ENCODE peak calls at places on chromosomes 1 and 21, in five cellular contexts. One of them, this sample, is unnamed.

GRCh38 chr1:42941640-42942330 is 16.9 kb downstream of the SLC2A1 start:
- DNase-seq in K562: peak; percentile 93
- DNase-seq in HepG2: no peak
- DNase-seq in SK-N-SH: no peak
- DNase-seq in GM12878: no peak
- DNase-seq in this sample: no peak

GRCh38 chr1:1162597-1163537 is 10.8 kb upstream of the TTLL10 start:
- DNase-seq in K562: no peak
- DNase-seq in HepG2: no peak
- DNase-seq in SK-N-SH: no peak
- DNase-seq in GM12878: no peak
- DNase-seq in this sample: no peak

GRCh38 chr1:203465146-203465798 is 10.3 kb upstream of the PRELP start:
- DNase-seq in K562: no peak
- DNase-seq in HepG2: no peak
- DNase-seq in SK-N-SH: no peak
- DNase-seq in GM12878: no peak
- DNase-seq in this sample: no peak

GRCh38 chr1:29736582-29737188 is 500.4 kb downstream of the PTPRU start:
- DNase-seq in K562: peak; percentile 70
- DNase-seq in HepG2: peak; percentile 20
- DNase-seq in SK-N-SH: no peak
- DNase-seq in GM12878: no peak
- DNase-seq in this sample: peak; percentile 4

GRCh38 chr1:47147047-47147785 is 10.0 kb downstream of the CYP4A22 start:
- DNase-seq in K562: no peak
- DNase-seq in HepG2: no peak
- DNase-seq in SK-N-SH: no peak
- DNase-seq in GM12878: no peak
- DNase-seq in this sample: no peak

GRCh38 chr1:206012086-206012859 is 9.1 kb upstream of the RAB7B start:
- DNase-seq in K562: peak; percentile 56
- DNase-seq in HepG2: peak; percentile 29
- DNase-seq in SK-N-SH: no peak
- DNase-seq in GM12878: peak; percentile 66
- DNase-seq in this sample: peak; percentile 83

GRCh38 chr1:16975838-16976237 is 4.6 kb downstream of the MFAP2 start:
- DNase-seq in K562: no peak
- DNase-seq in HepG2: no peak
- DNase-seq in SK-N-SH: no peak
- DNase-seq in GM12878: no peak
- DNase-seq in this sample: no peak

GRCh38 chr1:44327679-44328491 is 27.2 kb downstream of the ERI3 start:
- DNase-seq in K562: peak; percentile 23
- DNase-seq in HepG2: peak; percentile 86
- DNase-seq in SK-N-SH: peak; percentile 71
- DNase-seq in GM12878: no peak
- DNase-seq in this sample: no peak

GRCh38 chr1:204826970-204827369 is 43.7 kb upstream of the NFASC start:
- DNase-seq in K562: peak; percentile 65
- DNase-seq in HepG2: peak; percentile 27
- DNase-seq in SK-N-SH: no peak
- DNase-seq in GM12878: no peak
- DNase-seq in this sample: no peak

GRCh38 chr1:220733090-220733569 is 15.0 kb upstream of the MTARC2 start:
- DNase-seq in K562: peak; percentile 80
- DNase-seq in HepG2: peak; percentile 77
- DNase-seq in SK-N-SH: peak; percentile 84
- DNase-seq in GM12878: peak; percentile 13
- DNase-seq in this sample: peak; percentile 86

GRCh38 chr1:2604156-2604853 is 17.7 kb downstream of the PRXL2B start:
- DNase-seq in K562: no peak
- DNase-seq in HepG2: no peak
- DNase-seq in SK-N-SH: peak; percentile 19
- DNase-seq in GM12878: no peak
- DNase-seq in this sample: no peak

GRCh38 chr1:108119500-108119899 is 80.6 kb downstream of the SLC25A24 start:
- DNase-seq in K562: no peak
- DNase-seq in HepG2: no peak
- DNase-seq in SK-N-SH: no peak
- DNase-seq in GM12878: no peak
- DNase-seq in this sample: no peak

GRCh38 chr1:165696625-165697100 is 1.7 kb downstream of the ALDH9A1 start:
- DNase-seq in K562: peak; percentile 21
- DNase-seq in HepG2: no peak
- DNase-seq in SK-N-SH: no peak
- DNase-seq in GM12878: no peak
- DNase-seq in this sample: no peak

GRCh38 chr1:223186800-223187199 is 43.8 kb upstream of the TLR5 start:
- DNase-seq in K562: no peak
- DNase-seq in HepG2: no peak
- DNase-seq in SK-N-SH: no peak
- DNase-seq in GM12878: no peak
- DNase-seq in this sample: no peak

GRCh38 chr1:42933060-42933586 is 25.5 kb downstream of the SLC2A1 start:
- DNase-seq in K562: no peak
- DNase-seq in HepG2: no peak
- DNase-seq in SK-N-SH: no peak
- DNase-seq in GM12878: no peak
- DNase-seq in this sample: no peak

GRCh38 chr1:33815061-33815460 is 48.8 kb upstream of the HMGB4 start:
- DNase-seq in K562: no peak
- DNase-seq in HepG2: no peak
- DNase-seq in SK-N-SH: no peak
- DNase-seq in GM12878: no peak
- DNase-seq in this sample: no peak

GRCh38 chr1:189790335-189790734 is 687.3 kb downstream of the BRINP3 start:
- DNase-seq in K562: no peak
- DNase-seq in HepG2: no peak
- DNase-seq in SK-N-SH: no peak
- DNase-seq in GM12878: no peak
- DNase-seq in this sample: no peak

GRCh38 chr1:107056426-107057196 is at the start of gene PRMT6:
- DNase-seq in K562: peak; percentile 91
- DNase-seq in HepG2: peak; percentile 64
- DNase-seq in SK-N-SH: peak; percentile 88
- DNase-seq in GM12878: peak; percentile 25
- DNase-seq in this sample: peak; percentile 37

DNA sequence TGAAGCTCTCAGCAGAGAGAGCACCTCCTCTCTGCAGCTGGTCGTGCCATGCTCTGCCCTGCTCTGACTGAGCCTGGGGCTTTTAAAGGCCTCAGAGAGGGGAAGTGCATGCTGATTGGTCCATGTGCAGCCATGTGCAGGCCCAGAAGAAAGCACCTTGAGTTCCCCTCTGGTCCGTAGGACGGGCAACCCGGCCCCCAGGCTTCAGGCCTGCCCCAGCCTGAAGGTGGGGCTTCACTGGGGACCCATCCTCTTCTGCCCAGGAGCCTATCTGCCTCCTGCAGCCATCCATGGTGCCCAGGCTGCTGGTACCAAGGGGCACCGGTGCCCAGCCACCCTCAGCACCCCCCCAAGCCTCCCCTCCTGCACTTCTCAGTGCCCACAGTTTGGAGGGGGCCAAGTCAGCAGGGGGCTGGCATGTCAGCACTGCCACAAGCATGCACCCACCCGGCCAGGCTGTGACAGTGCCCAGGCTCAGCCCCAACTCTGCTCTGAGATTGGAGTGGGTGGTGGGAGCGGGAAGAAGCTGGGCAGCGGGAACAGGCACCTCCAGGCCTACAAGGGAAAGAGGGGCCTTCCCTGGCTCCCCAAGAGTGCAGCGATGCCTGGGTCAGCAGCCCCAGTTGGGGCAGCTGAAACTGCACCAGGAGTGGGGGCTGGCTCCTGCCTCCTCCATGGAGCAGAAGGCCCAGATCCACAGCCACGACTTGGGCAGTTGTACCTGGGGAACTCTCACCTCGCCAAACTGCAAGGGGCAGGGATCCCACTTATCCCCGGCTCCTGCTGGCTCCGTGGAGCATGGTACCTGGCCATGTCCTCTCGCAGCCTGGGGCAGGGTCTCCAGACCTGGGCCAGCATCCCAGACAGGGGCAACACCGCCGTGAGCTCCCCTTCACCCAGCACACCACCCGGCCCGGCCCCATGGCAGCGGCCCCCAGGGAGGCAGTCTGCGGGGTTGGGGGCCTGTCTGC is 11.6 kb downstream of the COL6A2 start:
- DNase-seq in K562: no peak
- DNase-seq in HepG2: no peak
- DNase-seq in SK-N-SH: peak; percentile 39
- DNase-seq in GM12878: no peak
- DNase-seq in this sample: no peak
- H3K27ac ChIP-seq in K562: no peak overlapping the region
- H3K27ac ChIP-seq in HepG2: no peak overlapping the region
- H3K27ac ChIP-seq in SK-N-SH: no peak overlapping the region
- H3K27ac ChIP-seq in GM12878: no peak overlapping the region
- H3K27ac ChIP-seq in this sample: no peak overlapping the region

GRCh38 chr1:245953876-245954660 is 553.0 kb downstream of the SMYD3 start:
- DNase-seq in K562: no peak
- DNase-seq in HepG2: no peak
- DNase-seq in SK-N-SH: no peak
- DNase-seq in GM12878: peak; percentile 32
- DNase-seq in this sample: no peak
- TF ChIP-seq GABPA in K562: no peak
- TF ChIP-seq GABPA in HepG2: no peak
- TF ChIP-seq GABPA in SK-N-SH: no peak
- TF ChIP-seq GABPA in GM12878: no peak
- TF ChIP-seq GABPA in this sample: no peak

GRCh38 chr1:24382165-24382577 is 31.4 kb downstream of the STPG1 start:
- DNase-seq in K562: no peak
- DNase-seq in HepG2: no peak
- DNase-seq in SK-N-SH: no peak
- DNase-seq in GM12878: no peak
- DNase-seq in this sample: no peak

GRCh38 chr1:24386241-24386640 is 27.3 kb downstream of the STPG1 start:
- DNase-seq in K562: no peak
- DNase-seq in HepG2: no peak
- DNase-seq in SK-N-SH: no peak
- DNase-seq in GM12878: no peak
- DNase-seq in this sample: no peak

GRCh38 chr1:24385160-24385939 is 28.2 kb downstream of the STPG1 start:
- DNase-seq in K562: peak; percentile 53
- DNase-seq in HepG2: no peak
- DNase-seq in SK-N-SH: no peak
- DNase-seq in GM12878: no peak
- DNase-seq in this sample: no peak

GRCh38 chr1:24383381-24383940 is 30.1 kb downstream of the STPG1 start:
- DNase-seq in K562: no peak
- DNase-seq in HepG2: no peak
- DNase-seq in SK-N-SH: no peak
- DNase-seq in GM12878: no peak
- DNase-seq in this sample: no peak

DNA sequence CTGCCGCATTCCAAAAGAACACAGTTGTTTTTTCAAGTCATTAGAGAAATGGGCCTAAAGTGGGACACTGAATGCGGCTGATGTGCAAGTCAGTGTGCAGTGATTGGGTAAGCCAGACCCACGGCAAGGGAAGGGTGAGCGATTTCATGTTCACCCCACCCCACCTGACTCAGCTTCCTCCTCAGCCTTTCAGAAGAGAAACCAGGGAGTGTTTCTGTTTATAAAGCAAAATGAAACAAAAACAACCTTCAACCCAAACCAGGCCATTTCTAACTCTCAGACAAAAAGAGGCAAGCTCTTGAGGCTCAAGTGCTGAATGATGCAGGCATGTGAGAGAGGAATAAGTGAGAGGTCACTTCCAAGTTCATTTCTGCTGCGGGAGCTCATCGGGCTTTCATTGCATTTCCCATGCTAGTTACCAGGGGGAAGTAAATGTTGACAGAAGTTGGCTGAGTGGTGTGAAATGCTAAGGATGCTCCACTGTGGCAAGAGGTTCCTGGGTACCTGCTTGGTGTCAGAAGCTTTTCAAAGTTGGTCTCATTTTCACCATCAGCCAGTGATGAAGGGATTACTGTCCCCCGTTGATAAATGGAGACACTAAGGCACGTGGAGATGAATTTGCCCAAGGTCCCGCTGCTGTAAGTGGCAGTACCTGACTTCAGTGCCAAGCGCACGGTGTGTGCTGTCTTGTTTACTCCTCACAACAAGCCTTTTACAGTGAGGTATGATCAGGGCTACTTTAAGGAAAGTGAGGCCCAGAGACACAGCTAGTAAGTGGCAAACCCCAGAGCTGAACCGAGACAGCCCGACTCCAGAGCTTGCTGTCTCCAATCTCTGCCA is 29.1 kb downstream of the STPG1 start:
- DNase-seq in K562: no peak
- DNase-seq in HepG2: no peak
- DNase-seq in SK-N-SH: no peak
- DNase-seq in GM12878: no peak
- DNase-seq in this sample: no peak
- TF ChIP-seq REST in K562: no peak
- TF ChIP-seq REST in HepG2: no peak
- TF ChIP-seq REST in SK-N-SH: no peak
- TF ChIP-seq REST in GM12878: no peak
- TF ChIP-seq REST in this sample: no peak

DNA sequence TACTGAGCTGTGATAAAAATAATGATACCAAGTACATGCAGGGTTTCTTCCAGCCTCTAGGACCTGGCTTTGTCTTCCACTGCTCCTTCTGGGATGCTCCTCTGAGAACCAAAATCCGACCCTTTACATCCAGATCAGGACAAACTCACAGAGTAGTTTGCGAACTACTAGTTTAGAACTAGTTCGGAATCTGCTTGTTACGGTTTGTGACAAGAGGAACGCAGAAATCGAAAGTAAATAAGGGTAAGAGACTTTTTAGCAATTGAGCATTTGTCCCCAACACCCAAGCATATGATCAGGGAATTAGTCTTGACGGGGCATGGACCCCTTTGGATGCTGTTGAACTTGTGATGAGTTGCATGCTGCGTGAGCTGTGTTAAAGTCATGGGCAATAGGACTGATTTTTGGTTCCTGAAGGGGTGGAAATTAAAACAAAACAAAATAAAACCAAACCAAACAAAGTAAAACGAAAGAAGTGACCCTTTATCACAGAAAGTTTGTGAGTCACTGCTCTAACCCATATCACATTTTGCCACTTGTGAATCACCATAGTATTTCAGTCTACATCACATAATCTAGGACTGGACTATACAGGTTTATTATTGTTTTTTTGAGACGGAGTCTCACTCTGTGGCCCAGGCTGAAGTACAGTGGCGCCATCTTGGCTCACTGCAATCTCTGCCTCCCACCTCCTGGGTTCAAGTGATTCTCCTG is 35.7 kb upstream of the ERRFI1 start:
- DNase-seq in K562: no peak
- DNase-seq in HepG2: no peak
- DNase-seq in SK-N-SH: no peak
- DNase-seq in GM12878: no peak
- DNase-seq in this sample: no peak
- H3K27ac ChIP-seq in K562: no peak overlapping the region
- H3K27ac ChIP-seq in HepG2: no peak overlapping the region
- H3K27ac ChIP-seq in SK-N-SH: peak overlapping the region; percentile 92
- H3K27ac ChIP-seq in GM12878: no peak overlapping the region
- H3K27ac ChIP-seq in this sample: no peak overlapping the region